ENCODE peak calls at places on chromosome 18, in seven cellular contexts. One of them, this sample, is unnamed.

GRCh38 chr18:9905401-9905922 is 8.4 kb upstream of the VAPA start:
- DNase-seq in lower leg skin: no peak
- DNase-seq in natural killer cell: no peak
- DNase-seq in tibial artery: no peak
- DNase-seq in neural crest cell: no peak
- DNase-seq in AG09319: no peak
- DNase-seq in GM20000: no peak
- DNase-seq in this sample: no peak

GRCh38 chr18:10062292-10062940 is 148.6 kb downstream of the VAPA start:
- DNase-seq in tibial artery: peak
- DNase-seq in lower leg skin: no peak
- DNase-seq in GM20000: no peak
- DNase-seq in AG09319: no peak
- DNase-seq in neural crest cell: no peak
- DNase-seq in natural killer cell: no peak
- DNase-seq in this sample: no peak

GRCh38 chr18:37402735-37403099 is 162.9 kb downstream of the CELF4 start:
- DNase-seq in tibial artery: no peak
- DNase-seq in natural killer cell: no peak
- DNase-seq in GM20000: no peak
- DNase-seq in neural crest cell: no peak
- DNase-seq in AG09319: no peak
- DNase-seq in lower leg skin: no peak
- DNase-seq in this sample: no peak

GRCh38 chr18:48669991-48670750 is 131.3 kb downstream of the CTIF start:
- DNase-seq in GM20000: no peak
- DNase-seq in AG09319: no peak
- DNase-seq in natural killer cell: no peak
- DNase-seq in lower leg skin: peak
- DNase-seq in tibial artery: no peak
- DNase-seq in neural crest cell: no peak
- DNase-seq in this sample: no peak

GRCh38 chr18:58176915-58177717 is 133.1 kb downstream of the NEDD4L start:
- DNase-seq in tibial artery: no peak
- DNase-seq in GM20000: no peak
- DNase-seq in neural crest cell: no peak
- DNase-seq in AG09319: peak
- DNase-seq in natural killer cell: no peak
- DNase-seq in lower leg skin: peak
- DNase-seq in this sample: peak

GRCh38 chr18:74806700-74807416 is 209.2 kb downstream of the ZNF407 start:
- DNase-seq in neural crest cell: no peak
- DNase-seq in AG09319: peak
- DNase-seq in tibial artery: no peak
- DNase-seq in natural killer cell: no peak
- DNase-seq in GM20000: peak
- DNase-seq in lower leg skin: no peak
- DNase-seq in this sample: peak

GRCh38 chr18:31203086-31203793 is 40.6 kb upstream of the DSC1 start:
- DNase-seq in lower leg skin: no peak
- DNase-seq in neural crest cell: no peak
- DNase-seq in GM20000: peak
- DNase-seq in AG09319: no peak
- DNase-seq in tibial artery: peak
- DNase-seq in natural killer cell: no peak
- DNase-seq in this sample: no peak

GRCh38 chr18:63090334-63090733 is 229.2 kb downstream of the BCL2 start:
- DNase-seq in lower leg skin: no peak
- DNase-seq in GM20000: no peak
- DNase-seq in natural killer cell: no peak
- DNase-seq in AG09319: no peak
- DNase-seq in neural crest cell: no peak
- DNase-seq in tibial artery: no peak
- DNase-seq in this sample: no peak

GRCh38 chr18:23143059-23143831 is 8.0 kb downstream of the CABLES1 start:
- DNase-seq in lower leg skin: peak
- DNase-seq in AG09319: no peak
- DNase-seq in GM20000: no peak
- DNase-seq in neural crest cell: no peak
- DNase-seq in natural killer cell: no peak
- DNase-seq in tibial artery: peak
- DNase-seq in this sample: peak

GRCh38 chr18:5980721-5981120 is 85.4 kb upstream of the TMEM200C start:
- DNase-seq in GM20000: no peak
- DNase-seq in natural killer cell: no peak
- DNase-seq in tibial artery: no peak
- DNase-seq in lower leg skin: no peak
- DNase-seq in AG09319: no peak
- DNase-seq in neural crest cell: no peak
- DNase-seq in this sample: no peak

GRCh38 chr18:3985030-3985429 is 470.1 kb downstream of the DLGAP1 start:
- DNase-seq in natural killer cell: no peak
- DNase-seq in AG09319: no peak
- DNase-seq in lower leg skin: no peak
- DNase-seq in neural crest cell: no peak
- DNase-seq in tibial artery: no peak
- DNase-seq in GM20000: no peak
- DNase-seq in this sample: no peak

GRCh38 chr18:2984703-2985261 is 28.2 kb downstream of the LPIN2 start:
- DNase-seq in AG09319: no peak
- DNase-seq in neural crest cell: no peak
- DNase-seq in GM20000: no peak
- DNase-seq in natural killer cell: no peak
- DNase-seq in tibial artery: no peak
- DNase-seq in lower leg skin: no peak
- DNase-seq in this sample: peak

GRCh38 chr18:2983296-2983695 is 29.6 kb downstream of the LPIN2 start:
- DNase-seq in AG09319: no peak
- DNase-seq in neural crest cell: no peak
- DNase-seq in tibial artery: no peak
- DNase-seq in lower leg skin: no peak
- DNase-seq in natural killer cell: no peak
- DNase-seq in GM20000: no peak
- DNase-seq in this sample: no peak

GRCh38 chr18:2981212-2981728 is 31.7 kb downstream of the LPIN2 start:
- DNase-seq in neural crest cell: no peak
- DNase-seq in natural killer cell: no peak
- DNase-seq in AG09319: no peak
- DNase-seq in tibial artery: no peak
- DNase-seq in GM20000: no peak
- DNase-seq in lower leg skin: no peak
- DNase-seq in this sample: no peak

GRCh38 chr18:2980607-2980923 is 32.4 kb downstream of the LPIN2 start:
- DNase-seq in tibial artery: no peak
- DNase-seq in GM20000: no peak
- DNase-seq in lower leg skin: no peak
- DNase-seq in natural killer cell: no peak
- DNase-seq in AG09319: no peak
- DNase-seq in neural crest cell: no peak
- DNase-seq in this sample: no peak

DNA sequence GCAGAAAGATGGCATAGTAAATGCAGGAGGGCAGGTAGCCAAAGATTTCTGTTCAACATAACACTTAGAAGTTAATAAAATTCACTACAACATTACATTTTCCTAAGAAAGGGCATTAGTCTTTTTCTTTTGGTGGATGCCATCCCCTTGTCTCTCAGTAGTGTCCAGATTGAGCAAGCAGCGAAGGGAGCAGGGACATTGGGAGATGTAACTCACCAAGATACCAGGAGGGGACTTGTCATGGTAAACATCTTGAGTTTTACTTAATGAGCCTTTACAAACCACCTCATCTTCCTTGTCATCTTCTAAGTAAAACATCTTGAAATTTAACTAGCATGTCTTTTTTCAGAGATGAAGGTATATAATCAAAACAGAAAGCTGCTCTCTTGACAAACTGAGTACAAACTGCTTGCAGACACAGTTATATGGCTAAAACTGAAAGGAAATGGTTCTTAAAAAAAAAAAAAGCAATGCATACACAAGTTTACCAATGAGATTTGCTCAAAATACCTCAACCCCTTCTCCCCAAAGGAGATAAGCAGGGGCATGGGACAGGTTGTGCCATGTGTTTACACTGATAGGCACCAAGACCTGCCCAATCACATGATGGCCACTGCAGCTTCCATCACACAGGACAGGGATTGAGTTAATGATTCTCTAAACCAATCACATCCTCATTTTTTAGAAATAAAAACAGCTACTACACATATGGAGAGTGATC is 30.3 kb downstream of the LPIN2 start:
- DNase-seq in GM20000: no peak
- DNase-seq in AG09319: no peak
- DNase-seq in tibial artery: no peak
- DNase-seq in lower leg skin: no peak
- DNase-seq in neural crest cell: no peak
- DNase-seq in natural killer cell: no peak
- DNase-seq in this sample: no peak
- TF ChIP-seq CTCF in GM20000: no peak
- TF ChIP-seq CTCF in AG09319: no peak
- TF ChIP-seq CTCF in tibial artery: no peak
- TF ChIP-seq CTCF in lower leg skin: no peak
- TF ChIP-seq CTCF in neural crest cell: no peak
- TF ChIP-seq CTCF in natural killer cell: peak
- TF ChIP-seq CTCF in this sample: no peak

DNA sequence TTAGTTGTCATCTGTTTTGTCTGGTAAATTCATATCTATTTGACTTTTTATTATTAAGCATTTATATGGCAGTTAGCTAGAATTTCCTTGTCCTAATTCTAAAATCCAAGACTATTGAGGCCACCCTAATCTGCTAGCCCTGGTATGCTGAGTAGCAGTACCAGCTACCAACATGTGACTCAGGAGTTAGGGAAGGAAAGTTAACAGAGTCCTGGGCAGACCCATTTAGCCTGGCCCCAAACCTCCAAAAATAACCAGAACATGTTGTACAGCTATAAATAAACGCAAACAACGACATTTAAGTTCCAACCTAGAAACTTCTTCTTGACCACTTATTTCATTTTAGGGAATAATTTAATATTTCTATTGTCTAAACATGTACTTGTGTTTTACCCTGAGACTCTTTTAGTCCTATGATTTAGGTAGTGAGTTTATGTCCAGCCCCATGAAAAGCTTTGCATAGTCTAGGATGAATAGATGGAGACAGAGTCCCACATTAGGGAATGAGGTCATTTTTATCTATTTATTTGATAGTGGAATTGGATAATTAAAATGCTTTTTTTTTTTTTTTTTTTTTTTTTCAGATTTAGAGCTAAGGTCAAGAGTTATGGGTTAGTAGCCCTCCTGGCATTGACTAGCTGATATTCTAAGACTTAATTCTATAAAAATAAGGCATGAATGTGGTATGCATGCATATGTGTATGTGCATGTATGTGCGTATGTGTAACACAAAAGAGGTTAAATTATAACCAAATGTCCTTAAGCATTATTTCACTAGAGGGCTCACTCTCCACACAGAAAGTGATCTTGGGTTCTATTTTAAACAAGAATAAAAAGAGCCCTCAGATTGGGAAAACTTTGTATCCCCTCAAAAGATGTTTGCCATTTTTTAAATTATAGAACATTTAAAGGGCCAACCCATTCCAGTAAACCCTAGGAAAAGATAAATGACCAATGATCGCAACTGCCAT is 160.0 kb upstream of the MAPRE2 start:
- DNase-seq in AG09319: no peak
- DNase-seq in natural killer cell: no peak
- DNase-seq in lower leg skin: no peak
- DNase-seq in tibial artery: no peak
- DNase-seq in neural crest cell: no peak
- DNase-seq in GM20000: no peak
- DNase-seq in this sample: no peak
- TF ChIP-seq CTCF in AG09319: peak
- TF ChIP-seq CTCF in natural killer cell: no peak
- TF ChIP-seq CTCF in lower leg skin: no peak
- TF ChIP-seq CTCF in tibial artery: no peak
- TF ChIP-seq CTCF in neural crest cell: peak
- TF ChIP-seq CTCF in GM20000: no peak
- TF ChIP-seq CTCF in this sample: no peak

DNA sequence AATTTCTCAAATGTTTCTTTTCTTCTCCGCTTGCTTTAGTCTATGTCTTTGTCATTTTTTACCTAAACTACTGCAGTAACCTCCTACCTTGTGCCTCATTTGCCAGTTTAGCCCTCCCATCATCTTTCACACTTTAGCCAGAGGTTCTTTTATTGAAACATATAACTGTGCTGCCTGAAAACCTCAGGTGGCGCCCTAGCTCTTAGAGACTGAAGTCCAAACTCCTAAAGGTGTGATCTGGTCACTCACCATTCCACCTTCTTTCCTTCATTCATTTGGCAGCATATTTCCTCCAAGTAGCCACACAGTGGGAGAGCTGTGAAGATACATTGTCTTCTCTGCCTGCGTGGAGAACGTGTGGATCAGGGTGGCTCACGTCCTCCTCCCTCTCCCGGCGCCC is 98.2 kb upstream of the MAPRE2 start:
- DNase-seq in AG09319: no peak
- DNase-seq in GM20000: no peak
- DNase-seq in neural crest cell: no peak
- DNase-seq in natural killer cell: no peak
- DNase-seq in lower leg skin: no peak
- DNase-seq in tibial artery: no peak
- DNase-seq in this sample: peak
- TF ChIP-seq CTCF in AG09319: no peak
- TF ChIP-seq CTCF in GM20000: no peak
- TF ChIP-seq CTCF in neural crest cell: no peak
- TF ChIP-seq CTCF in natural killer cell: no peak
- TF ChIP-seq CTCF in lower leg skin: no peak
- TF ChIP-seq CTCF in tibial artery: no peak
- TF ChIP-seq CTCF in this sample: no peak

DNA sequence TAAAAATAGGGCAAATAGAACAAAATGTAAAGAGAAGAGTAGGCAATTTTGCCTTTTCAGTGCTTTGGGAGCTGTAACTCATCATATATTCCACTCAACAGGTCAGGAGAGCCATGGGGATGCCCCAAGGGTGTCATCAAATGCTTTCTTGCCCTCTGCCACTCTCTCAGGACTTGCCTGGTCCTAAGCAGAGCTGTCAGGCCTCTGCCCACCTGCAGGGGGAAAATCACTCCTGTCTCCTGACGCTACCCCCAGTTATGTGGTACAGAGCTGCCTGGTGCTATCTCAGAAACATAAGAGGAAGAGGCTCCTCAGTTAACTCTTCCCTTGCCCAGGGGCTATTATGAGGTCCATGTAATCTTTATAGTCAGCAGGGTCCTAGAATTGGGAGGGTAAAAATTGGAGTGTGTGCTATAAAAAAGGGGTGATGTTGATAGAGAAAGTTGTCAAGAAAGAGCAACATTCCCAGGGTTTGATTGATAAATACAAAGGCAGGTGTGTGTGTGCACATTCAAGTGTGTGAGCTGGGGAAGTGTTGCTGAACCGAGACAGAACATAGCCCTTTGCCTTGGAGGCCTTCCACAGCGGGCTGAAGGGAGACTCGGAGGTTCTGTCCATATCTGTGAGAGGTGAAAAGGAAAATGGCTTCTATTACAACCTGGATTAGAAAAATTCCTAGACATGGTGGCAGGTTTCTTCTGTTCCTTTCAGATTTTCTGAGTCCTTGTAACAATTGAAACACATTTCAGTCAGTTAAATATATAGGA is 25.4 kb downstream of the PTPRM start:
- DNase-seq in GM20000: no peak
- DNase-seq in tibial artery: no peak
- DNase-seq in AG09319: no peak
- DNase-seq in neural crest cell: no peak
- DNase-seq in lower leg skin: no peak
- DNase-seq in natural killer cell: no peak
- DNase-seq in this sample: no peak
- TF ChIP-seq CTCF in GM20000: no peak
- TF ChIP-seq CTCF in tibial artery: no peak
- TF ChIP-seq CTCF in AG09319: no peak
- TF ChIP-seq CTCF in neural crest cell: peak
- TF ChIP-seq CTCF in lower leg skin: no peak
- TF ChIP-seq CTCF in natural killer cell: no peak
- TF ChIP-seq CTCF in this sample: no peak

This sample was measured in Calu3.